ENCODE peak calls at places on chromosomes 5 and 9, in nine cellular contexts. One of them, this sample, is unnamed.

GRCh38 chr9:122029898-122030297 is 63.2 kb downstream of the TTLL11 start:
- DNase-seq in T-cell: no peak
- DNase-seq in MV-4-11: peak
- DNase-seq in CD4-positive, CD25-positive, alpha-beta regulatory T cell: no peak
- DNase-seq in breast epithelium: no peak
- DNase-seq in NCI-H1417: no peak
- DNase-seq in naive thymus-derived CD4-positive, alpha-beta T cell: no peak
- DNase-seq in D341Med: no peak
- DNase-seq in uterus: no peak
- DNase-seq in this sample: no peak

GRCh38 chr9:123550012-123550411 is 194.0 kb downstream of the CRB2 start:
- DNase-seq in T-cell: no peak
- DNase-seq in MV-4-11: no peak
- DNase-seq in CD4-positive, CD25-positive, alpha-beta regulatory T cell: no peak
- DNase-seq in breast epithelium: no peak
- DNase-seq in NCI-H1417: no peak
- DNase-seq in naive thymus-derived CD4-positive, alpha-beta T cell: no peak
- DNase-seq in D341Med: peak
- DNase-seq in uterus: no peak
- DNase-seq in this sample: no peak

GRCh38 chr5:81779125-81779934 is 28.4 kb upstream of the SSBP2 start:
- DNase-seq in T-cell: peak
- DNase-seq in MV-4-11: peak
- DNase-seq in CD4-positive, CD25-positive, alpha-beta regulatory T cell: peak
- DNase-seq in breast epithelium: peak
- DNase-seq in NCI-H1417: no peak
- DNase-seq in naive thymus-derived CD4-positive, alpha-beta T cell: peak
- DNase-seq in D341Med: no peak
- DNase-seq in uterus: peak
- DNase-seq in this sample: peak

GRCh38 chr5:56950626-56951130 is 1.2 kb downstream of the MIER3 start:
- DNase-seq in T-cell: peak
- DNase-seq in MV-4-11: peak
- DNase-seq in CD4-positive, CD25-positive, alpha-beta regulatory T cell: peak
- DNase-seq in breast epithelium: peak
- DNase-seq in NCI-H1417: peak
- DNase-seq in naive thymus-derived CD4-positive, alpha-beta T cell: peak
- DNase-seq in D341Med: peak
- DNase-seq in uterus: peak
- DNase-seq in this sample: peak

GRCh38 chr9:36163049-36163839 is 5.9 kb upstream of the CCIN start:
- DNase-seq in T-cell: no peak
- DNase-seq in MV-4-11: no peak
- DNase-seq in CD4-positive, CD25-positive, alpha-beta regulatory T cell: no peak
- DNase-seq in breast epithelium: no peak
- DNase-seq in NCI-H1417: no peak
- DNase-seq in naive thymus-derived CD4-positive, alpha-beta T cell: no peak
- DNase-seq in D341Med: peak
- DNase-seq in uterus: peak
- DNase-seq in this sample: no peak

GRCh38 chr5:125179617-125180016 is 433.2 kb upstream of the ZNF608 start:
- DNase-seq in T-cell: no peak
- DNase-seq in MV-4-11: no peak
- DNase-seq in CD4-positive, CD25-positive, alpha-beta regulatory T cell: no peak
- DNase-seq in breast epithelium: no peak
- DNase-seq in NCI-H1417: no peak
- DNase-seq in naive thymus-derived CD4-positive, alpha-beta T cell: no peak
- DNase-seq in D341Med: no peak
- DNase-seq in uterus: no peak
- DNase-seq in this sample: no peak

GRCh38 chr9:75996726-75997125 is 106.3 kb downstream of the PCSK5 start:
- DNase-seq in T-cell: no peak
- DNase-seq in MV-4-11: no peak
- DNase-seq in CD4-positive, CD25-positive, alpha-beta regulatory T cell: no peak
- DNase-seq in breast epithelium: no peak
- DNase-seq in NCI-H1417: no peak
- DNase-seq in naive thymus-derived CD4-positive, alpha-beta T cell: no peak
- DNase-seq in D341Med: no peak
- DNase-seq in uterus: no peak
- DNase-seq in this sample: no peak

GRCh38 chr9:5510360-5510931 is at the start of gene PDCD1LG2:
- DNase-seq in T-cell: no peak
- DNase-seq in MV-4-11: peak
- DNase-seq in CD4-positive, CD25-positive, alpha-beta regulatory T cell: peak
- DNase-seq in breast epithelium: no peak
- DNase-seq in NCI-H1417: peak
- DNase-seq in naive thymus-derived CD4-positive, alpha-beta T cell: no peak
- DNase-seq in D341Med: no peak
- DNase-seq in uterus: no peak
- DNase-seq in this sample: no peak

GRCh38 chr9:23686257-23686656 is 139.8 kb downstream of the ELAVL2 start:
- DNase-seq in T-cell: no peak
- DNase-seq in MV-4-11: no peak
- DNase-seq in CD4-positive, CD25-positive, alpha-beta regulatory T cell: no peak
- DNase-seq in breast epithelium: no peak
- DNase-seq in NCI-H1417: no peak
- DNase-seq in naive thymus-derived CD4-positive, alpha-beta T cell: no peak
- DNase-seq in D341Med: no peak
- DNase-seq in uterus: no peak
- DNase-seq in this sample: no peak

GRCh38 chr5:176364765-176365662 is at the start of gene ARL10:
- DNase-seq in T-cell: peak
- DNase-seq in MV-4-11: no peak
- DNase-seq in CD4-positive, CD25-positive, alpha-beta regulatory T cell: peak
- DNase-seq in breast epithelium: no peak
- DNase-seq in NCI-H1417: no peak
- DNase-seq in naive thymus-derived CD4-positive, alpha-beta T cell: peak
- DNase-seq in D341Med: peak
- DNase-seq in uterus: no peak
- DNase-seq in this sample: no peak

GRCh38 chr5:180391276-180391675 is 38.1 kb upstream of the GFPT2 start:
- DNase-seq in T-cell: no peak
- DNase-seq in MV-4-11: no peak
- DNase-seq in CD4-positive, CD25-positive, alpha-beta regulatory T cell: no peak
- DNase-seq in breast epithelium: no peak
- DNase-seq in NCI-H1417: no peak
- DNase-seq in naive thymus-derived CD4-positive, alpha-beta T cell: no peak
- DNase-seq in D341Med: no peak
- DNase-seq in uterus: no peak
- DNase-seq in this sample: no peak

GRCh38 chr9:68705636-68706578 is 867 bp downstream of the PIP5K1B start:
- DNase-seq in T-cell: no peak
- DNase-seq in MV-4-11: peak
- DNase-seq in CD4-positive, CD25-positive, alpha-beta regulatory T cell: no peak
- DNase-seq in breast epithelium: no peak
- DNase-seq in NCI-H1417: peak
- DNase-seq in naive thymus-derived CD4-positive, alpha-beta T cell: no peak
- DNase-seq in D341Med: no peak
- DNase-seq in uterus: no peak
- DNase-seq in this sample: no peak

GRCh38 chr5:104186100-104186499 is 623.5 kb upstream of the NUDT12 start:
- DNase-seq in T-cell: no peak
- DNase-seq in MV-4-11: peak
- DNase-seq in CD4-positive, CD25-positive, alpha-beta regulatory T cell: peak
- DNase-seq in breast epithelium: no peak
- DNase-seq in NCI-H1417: no peak
- DNase-seq in naive thymus-derived CD4-positive, alpha-beta T cell: peak
- DNase-seq in D341Med: no peak
- DNase-seq in uterus: no peak
- DNase-seq in this sample: peak

GRCh38 chr9:8674550-8674949 is 875.0 kb upstream of the DMAC1 start:
- DNase-seq in T-cell: no peak
- DNase-seq in MV-4-11: no peak
- DNase-seq in CD4-positive, CD25-positive, alpha-beta regulatory T cell: no peak
- DNase-seq in breast epithelium: no peak
- DNase-seq in NCI-H1417: no peak
- DNase-seq in naive thymus-derived CD4-positive, alpha-beta T cell: no peak
- DNase-seq in D341Med: no peak
- DNase-seq in uterus: no peak
- DNase-seq in this sample: no peak

GRCh38 chr5:124468671-124469411 is 277.6 kb downstream of the ZNF608 start:
- DNase-seq in T-cell: no peak
- DNase-seq in MV-4-11: no peak
- DNase-seq in CD4-positive, CD25-positive, alpha-beta regulatory T cell: no peak
- DNase-seq in breast epithelium: no peak
- DNase-seq in NCI-H1417: no peak
- DNase-seq in naive thymus-derived CD4-positive, alpha-beta T cell: no peak
- DNase-seq in D341Med: no peak
- DNase-seq in uterus: no peak
- DNase-seq in this sample: no peak

GRCh38 chr5:72064801-72065570 is 42.3 kb upstream of the MAP1B start:
- DNase-seq in T-cell: no peak
- DNase-seq in MV-4-11: no peak
- DNase-seq in CD4-positive, CD25-positive, alpha-beta regulatory T cell: no peak
- DNase-seq in breast epithelium: no peak
- DNase-seq in NCI-H1417: peak
- DNase-seq in naive thymus-derived CD4-positive, alpha-beta T cell: no peak
- DNase-seq in D341Med: peak
- DNase-seq in uterus: no peak
- DNase-seq in this sample: no peak

GRCh38 chr5:103434057-103434456 is 128.5 kb downstream of the NUDT12 start:
- DNase-seq in T-cell: no peak
- DNase-seq in MV-4-11: no peak
- DNase-seq in CD4-positive, CD25-positive, alpha-beta regulatory T cell: no peak
- DNase-seq in breast epithelium: no peak
- DNase-seq in NCI-H1417: no peak
- DNase-seq in naive thymus-derived CD4-positive, alpha-beta T cell: no peak
- DNase-seq in D341Med: no peak
- DNase-seq in uterus: no peak
- DNase-seq in this sample: no peak

GRCh38 chr5:68368686-68369359 is 153.3 kb downstream of the PIK3R1 start:
- DNase-seq in T-cell: no peak
- DNase-seq in MV-4-11: no peak
- DNase-seq in CD4-positive, CD25-positive, alpha-beta regulatory T cell: peak
- DNase-seq in breast epithelium: no peak
- DNase-seq in NCI-H1417: peak
- DNase-seq in naive thymus-derived CD4-positive, alpha-beta T cell: peak
- DNase-seq in D341Med: no peak
- DNase-seq in uterus: no peak
- DNase-seq in this sample: no peak

GRCh38 chr9:6873862-6874261 is 116.1 kb downstream of the KDM4C start:
- DNase-seq in T-cell: no peak
- DNase-seq in MV-4-11: no peak
- DNase-seq in CD4-positive, CD25-positive, alpha-beta regulatory T cell: no peak
- DNase-seq in breast epithelium: no peak
- DNase-seq in NCI-H1417: no peak
- DNase-seq in naive thymus-derived CD4-positive, alpha-beta T cell: no peak
- DNase-seq in D341Med: no peak
- DNase-seq in uterus: no peak
- DNase-seq in this sample: no peak

GRCh38 chr9:88826181-88826580 is 165.1 kb upstream of the S1PR3 start:
- DNase-seq in T-cell: no peak
- DNase-seq in MV-4-11: peak
- DNase-seq in CD4-positive, CD25-positive, alpha-beta regulatory T cell: no peak
- DNase-seq in breast epithelium: no peak
- DNase-seq in NCI-H1417: no peak
- DNase-seq in naive thymus-derived CD4-positive, alpha-beta T cell: no peak
- DNase-seq in D341Med: no peak
- DNase-seq in uterus: no peak
- DNase-seq in this sample: no peak

GRCh38 chr9:130825051-130825651 is 9.9 kb upstream of the ABL1 start:
- DNase-seq in T-cell: no peak
- DNase-seq in MV-4-11: peak
- DNase-seq in CD4-positive, CD25-positive, alpha-beta regulatory T cell: no peak
- DNase-seq in breast epithelium: no peak
- DNase-seq in NCI-H1417: peak
- DNase-seq in naive thymus-derived CD4-positive, alpha-beta T cell: no peak
- DNase-seq in D341Med: peak
- DNase-seq in uterus: peak
- DNase-seq in this sample: no peak

GRCh38 chr5:111512026-111512405 is 319 bp downstream of the STARD4 start:
- DNase-seq in T-cell: peak
- DNase-seq in MV-4-11: no peak
- DNase-seq in CD4-positive, CD25-positive, alpha-beta regulatory T cell: no peak
- DNase-seq in breast epithelium: peak
- DNase-seq in NCI-H1417: peak
- DNase-seq in naive thymus-derived CD4-positive, alpha-beta T cell: no peak
- DNase-seq in D341Med: no peak
- DNase-seq in uterus: no peak
- DNase-seq in this sample: peak

GRCh38 chr5:124655943-124656459 is 90.4 kb downstream of the ZNF608 start:
- DNase-seq in T-cell: no peak
- DNase-seq in MV-4-11: peak
- DNase-seq in CD4-positive, CD25-positive, alpha-beta regulatory T cell: no peak
- DNase-seq in breast epithelium: no peak
- DNase-seq in NCI-H1417: peak
- DNase-seq in naive thymus-derived CD4-positive, alpha-beta T cell: no peak
- DNase-seq in D341Med: no peak
- DNase-seq in uterus: no peak
- DNase-seq in this sample: no peak

GRCh38 chr5:138603521-138603920 is 28.3 kb upstream of the HSPA9 start:
- DNase-seq in T-cell: no peak
- DNase-seq in MV-4-11: no peak
- DNase-seq in CD4-positive, CD25-positive, alpha-beta regulatory T cell: no peak
- DNase-seq in breast epithelium: no peak
- DNase-seq in NCI-H1417: no peak
- DNase-seq in naive thymus-derived CD4-positive, alpha-beta T cell: no peak
- DNase-seq in D341Med: no peak
- DNase-seq in uterus: no peak
- DNase-seq in this sample: peak

GRCh38 chr5:2217219-2217618 is 334.5 kb upstream of the IRX4 start:
- DNase-seq in T-cell: no peak
- DNase-seq in MV-4-11: no peak
- DNase-seq in CD4-positive, CD25-positive, alpha-beta regulatory T cell: no peak
- DNase-seq in breast epithelium: no peak
- DNase-seq in NCI-H1417: no peak
- DNase-seq in naive thymus-derived CD4-positive, alpha-beta T cell: no peak
- DNase-seq in D341Med: no peak
- DNase-seq in uterus: no peak
- DNase-seq in this sample: no peak

GRCh38 chr9:129944501-129945116 is 98.4 kb downstream of the FNBP1 start:
- DNase-seq in T-cell: peak
- DNase-seq in MV-4-11: peak
- DNase-seq in CD4-positive, CD25-positive, alpha-beta regulatory T cell: peak
- DNase-seq in breast epithelium: no peak
- DNase-seq in NCI-H1417: no peak
- DNase-seq in naive thymus-derived CD4-positive, alpha-beta T cell: peak
- DNase-seq in D341Med: no peak
- DNase-seq in uterus: no peak
- DNase-seq in this sample: no peak

GRCh38 chr5:27275353-27275752 is 237.0 kb upstream of the CDH9 start:
- DNase-seq in T-cell: no peak
- DNase-seq in MV-4-11: no peak
- DNase-seq in CD4-positive, CD25-positive, alpha-beta regulatory T cell: no peak
- DNase-seq in breast epithelium: no peak
- DNase-seq in NCI-H1417: no peak
- DNase-seq in naive thymus-derived CD4-positive, alpha-beta T cell: no peak
- DNase-seq in D341Med: no peak
- DNase-seq in uterus: no peak
- DNase-seq in this sample: no peak

GRCh38 chr5:102958481-102959011 is 161.4 kb downstream of the GIN1 start:
- DNase-seq in T-cell: no peak
- DNase-seq in MV-4-11: no peak
- DNase-seq in CD4-positive, CD25-positive, alpha-beta regulatory T cell: no peak
- DNase-seq in breast epithelium: no peak
- DNase-seq in NCI-H1417: peak
- DNase-seq in naive thymus-derived CD4-positive, alpha-beta T cell: no peak
- DNase-seq in D341Med: no peak
- DNase-seq in uterus: no peak
- DNase-seq in this sample: no peak

GRCh38 chr5:8628521-8628920 is 759.6 kb downstream of the MTRR start:
- DNase-seq in T-cell: no peak
- DNase-seq in MV-4-11: no peak
- DNase-seq in CD4-positive, CD25-positive, alpha-beta regulatory T cell: no peak
- DNase-seq in breast epithelium: no peak
- DNase-seq in NCI-H1417: peak
- DNase-seq in naive thymus-derived CD4-positive, alpha-beta T cell: no peak
- DNase-seq in D341Med: no peak
- DNase-seq in uterus: no peak
- DNase-seq in this sample: no peak

GRCh38 chr9:135463140-135463539 is 16.4 kb upstream of the PPP1R26 start:
- DNase-seq in T-cell: no peak
- DNase-seq in MV-4-11: no peak
- DNase-seq in CD4-positive, CD25-positive, alpha-beta regulatory T cell: no peak
- DNase-seq in breast epithelium: no peak
- DNase-seq in NCI-H1417: no peak
- DNase-seq in naive thymus-derived CD4-positive, alpha-beta T cell: no peak
- DNase-seq in D341Med: no peak
- DNase-seq in uterus: no peak
- DNase-seq in this sample: no peak

GRCh38 chr9:20788526-20789421 is 104.7 kb downstream of the FOCAD start:
- DNase-seq in T-cell: no peak
- DNase-seq in MV-4-11: no peak
- DNase-seq in CD4-positive, CD25-positive, alpha-beta regulatory T cell: no peak
- DNase-seq in breast epithelium: no peak
- DNase-seq in NCI-H1417: no peak
- DNase-seq in naive thymus-derived CD4-positive, alpha-beta T cell: no peak
- DNase-seq in D341Med: peak
- DNase-seq in uterus: no peak
- DNase-seq in this sample: no peak

This sample was measured in DND-41.